ENCODE peak calls at places on chromosomes 13 and 19, in ten cellular contexts. G, M, O, W, Q, L, D, X, V and K are unnamed samples. For H3K27me3, the result is how much of the 10 kb centered on the place peaks cover.

GRCh38 chr13:74024856-74025255 is 109.3 kb downstream of the KLF12 start:
- DNase-seq in G (no peak), M (no peak), O (no peak), W (no peak), Q (no peak), L (peak), D (no peak), X (no peak), V (no peak), K (no peak)

GRCh38 chr19:40641306-40641705 is 40.1 kb downstream of the LTBP4 start:
- DNase-seq in G (peak), M (no peak), O (no peak), W (peak), Q (no peak), L (no peak), D (no peak), X (no peak), V (no peak), K (no peak)

GRCh38 chr19:11338569-11339253 is 746 bp downstream of the RAB3D start:
- DNase-seq in G (no peak), M (no peak), O (no peak), W (no peak), Q (no peak), L (no peak), D (no peak), X (no peak), V (no peak), K (no peak)

GRCh38 chr19:13401388-13401787 is 104.9 kb downstream of the CACNA1A start:
- DNase-seq in G (no peak), M (no peak), O (no peak), W (peak), Q (no peak), L (peak), D (peak), X (peak), V (no peak), K (no peak)

GRCh38 chr13:76462003-76462402 is 424.2 kb downstream of the KCTD12 start:
- DNase-seq in G (no peak), M (no peak), O (no peak), W (peak), Q (no peak), L (no peak), D (peak), X (no peak), V (no peak), K (no peak)

GRCh38 chr13:45353895-45354294 is 12.9 kb upstream of the TPT1 start:
- DNase-seq in G (no peak), M (no peak), O (no peak), W (no peak), Q (no peak), L (no peak), D (no peak), X (no peak), V (no peak), K (no peak)

GRCh38 chr13:90272356-90272755 is 1075.1 kb upstream of the MIR17HG start:
- DNase-seq in G (no peak), M (no peak), O (no peak), W (peak), Q (no peak), L (no peak), D (no peak), X (peak), V (no peak), K (no peak)

GRCh38 chr13:25171170-25171516 is 945 bp downstream of the AMER2 start:
- DNase-seq in G (no peak), M (no peak), O (no peak), W (no peak), Q (no peak), L (no peak), D (no peak), X (no peak), V (no peak), K (no peak)

GRCh38 chr19:55930996-55931515 is 1.1 kb downstream of the NLRP13 start:
- DNase-seq in G (no peak), M (no peak), O (no peak), W (no peak), Q (no peak), L (no peak), D (no peak), X (no peak), V (no peak), K (peak)

GRCh38 chr19:17784201-17785008 is 10.5 kb upstream of the B3GNT3 start:
- DNase-seq in G (peak), M (peak), O (peak), W (peak), Q (peak), L (peak), D (peak), X (peak), V (peak), K (no peak)

GRCh38 chr13:112102243-112102642 is 35.3 kb downstream of the SOX1 start:
- DNase-seq in G (no peak), M (peak), O (no peak), W (no peak), Q (peak), L (peak), D (no peak), X (no peak), V (no peak), K (peak)

GRCh38 chr13:32309812-32310706 is 5.1 kb downstream of the ZAR1L start:
- DNase-seq in G (no peak), M (peak), O (no peak), W (peak), Q (peak), L (peak), D (peak), X (peak), V (no peak), K (no peak)

GRCh38 chr13:40387775-40388174 is 278.7 kb downstream of the FOXO1 start:
- DNase-seq in G (no peak), M (no peak), O (no peak), W (no peak), Q (no peak), L (no peak), D (no peak), X (no peak), V (no peak), K (peak)

GRCh38 chr19:33225458-33225925 is at the start of gene SLC7A10:
- DNase-seq in G (no peak), M (no peak), O (no peak), W (no peak), Q (peak), L (no peak), D (no peak), X (no peak), V (no peak), K (no peak)

GRCh38 chr13:93505104-93505952 is 278.7 kb downstream of the GPC6 start:
- DNase-seq in G (no peak), M (peak), O (no peak), W (peak), Q (no peak), L (peak), D (peak), X (no peak), V (no peak), K (no peak)

GRCh38 chr13:34833562-34834182 is 108.4 kb upstream of the NBEA start:
- DNase-seq in G (no peak), M (no peak), O (no peak), W (no peak), Q (peak), L (no peak), D (peak), X (peak), V (no peak), K (no peak)

GRCh38 chr19:38012290-38012689 is 105.3 kb downstream of the SIPA1L3 start:
- DNase-seq in G (no peak), M (no peak), O (no peak), W (no peak), Q (no peak), L (no peak), D (no peak), X (no peak), V (no peak), K (no peak)

GRCh38 chr19:41845001-41845050 is at the start of gene DMRTC2:
- DNase-seq in G (no peak), M (no peak), O (no peak), W (no peak), Q (no peak), L (no peak), D (no peak), X (no peak), V (no peak), K (no peak)

GRCh38 chr13:31096624-31097302 is 64.9 kb downstream of the HSPH1 start:
- DNase-seq in G (no peak), M (no peak), O (no peak), W (no peak), Q (no peak), L (no peak), D (no peak), X (peak), V (no peak), K (no peak)

GRCh38 chr19:32581704-32582164 is 744 bp downstream of the PDCD5 start:
- DNase-seq in G (peak), M (peak), O (peak), W (peak), Q (peak), L (no peak), D (peak), X (peak), V (peak), K (no peak)

GRCh38 chr19:49020342-49020741 is 3.5 kb upstream of the LHB start:
- DNase-seq in G (no peak), M (no peak), O (peak), W (no peak), Q (no peak), L (no peak), D (no peak), X (no peak), V (no peak), K (no peak)

GRCh38 chr19:49017041-49017665 is at the start of gene LHB:
- DNase-seq in G (no peak), M (no peak), O (no peak), W (no peak), Q (no peak), L (no peak), D (no peak), X (no peak), V (no peak), K (no peak)

GRCh38 chr19:49020931-49021895 is 2.9 kb downstream of the CGB3 start:
- DNase-seq in G (no peak), M (peak), O (no peak), W (peak), Q (no peak), L (peak), D (peak), X (peak), V (no peak), K (no peak)

GRCh38 chr19:49017666-49018351 is 918 bp upstream of the LHB start:
- DNase-seq in G (peak), M (peak), O (no peak), W (peak), Q (peak), L (peak), D (peak), X (no peak), V (peak), K (no peak)

GRCh38 chr19:49019242-49019932 is 2.5 kb upstream of the LHB start:
- DNase-seq in G (peak), M (peak), O (peak), W (peak), Q (peak), L (peak), D (peak), X (peak), V (peak), K (no peak)
- H3K27me3 ChIP-seq in G (under half), M (under half), O (under half), W (under half), Q (half or more), L (under half), D (under half), X (under half), V (under half), K (under half)

GRCh38 chr19:14843587-14843986 is 5.1 kb downstream of the OR7A10 start:
- DNase-seq in G (no peak), M (no peak), O (no peak), W (no peak), Q (no peak), L (no peak), D (no peak), X (no peak), V (no peak), K (no peak)
- H3K4me3 ChIP-seq in G (no peak), M (no peak), O (no peak), W (no peak), Q (no peak), L (no peak), D (no peak), X (no peak), V (no peak), K (no peak)

DNA sequence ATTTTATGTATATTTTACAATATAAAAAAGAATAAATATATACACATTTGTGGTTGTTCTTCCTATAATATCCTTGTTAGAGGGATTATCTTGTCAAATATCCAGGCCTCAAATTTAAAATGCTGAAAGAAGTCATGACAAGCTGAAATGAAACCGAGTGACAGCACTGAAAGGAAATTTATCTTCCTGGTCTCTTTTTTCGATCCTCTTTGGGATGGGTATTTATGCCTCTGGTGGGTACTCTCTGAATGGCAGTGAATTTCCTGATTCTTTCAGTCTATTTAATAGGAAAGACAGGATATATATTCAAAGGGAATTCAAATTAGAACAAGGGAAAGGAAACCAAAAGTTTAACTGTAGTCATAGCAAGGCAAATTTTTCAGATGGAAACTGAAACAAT is 98.0 kb downstream of the DLEU7 start:
- DNase-seq in G (no peak), M (no peak), O (no peak), W (no peak), Q (no peak), L (no peak), D (no peak), X (no peak), V (no peak), K (no peak)
- TF ChIP-seq CTCF in G (no peak), M (no peak), O (no peak), W (no peak), Q (peak), L (no peak), D (no peak), X (no peak), V (no peak), K (no peak)

GRCh38 chr13:52374389-52374788 is 31.6 kb downstream of the THSD1 start:
- DNase-seq in G (no peak), M (no peak), O (no peak), W (no peak), Q (no peak), L (no peak), D (no peak), X (no peak), V (no peak), K (no peak)
- H3K27me3 ChIP-seq in G (under half), M (under half), O (under half), W (under half), Q (under half), L (under half), D (under half), X (under half), V (under half), K (under half)

DNA sequence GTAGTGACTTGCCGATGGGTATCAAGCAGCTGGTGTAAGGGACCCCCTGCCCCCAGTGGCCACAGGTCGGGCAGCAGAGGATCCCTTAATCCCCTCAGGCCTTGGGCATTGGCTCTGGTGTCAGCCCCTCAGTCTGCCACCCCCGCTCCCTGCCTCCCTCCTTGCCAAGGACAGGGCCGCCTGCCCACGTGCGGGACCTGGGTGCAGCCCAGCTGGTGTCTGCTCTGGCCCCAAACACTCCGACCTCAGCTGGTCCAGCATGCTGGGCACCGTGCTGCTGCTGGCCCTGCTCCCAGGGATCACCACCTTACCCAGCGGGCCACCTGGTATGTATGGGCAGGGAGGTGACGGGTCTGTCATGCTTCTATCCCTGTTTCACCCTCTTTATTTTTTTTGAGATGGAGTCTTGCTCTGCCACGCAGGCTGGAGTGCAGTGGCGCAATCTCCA is at the start of gene TGFBR3L:
- DNase-seq in G (no peak), M (no peak), O (peak), W (no peak), Q (no peak), L (no peak), D (no peak), X (no peak), V (peak), K (no peak)
- H3K4me3 ChIP-seq in G (no peak), M (no peak), O (no peak), W (no peak), Q (no peak), L (no peak), D (no peak), X (no peak), V (no peak), K (no peak)

DNA sequence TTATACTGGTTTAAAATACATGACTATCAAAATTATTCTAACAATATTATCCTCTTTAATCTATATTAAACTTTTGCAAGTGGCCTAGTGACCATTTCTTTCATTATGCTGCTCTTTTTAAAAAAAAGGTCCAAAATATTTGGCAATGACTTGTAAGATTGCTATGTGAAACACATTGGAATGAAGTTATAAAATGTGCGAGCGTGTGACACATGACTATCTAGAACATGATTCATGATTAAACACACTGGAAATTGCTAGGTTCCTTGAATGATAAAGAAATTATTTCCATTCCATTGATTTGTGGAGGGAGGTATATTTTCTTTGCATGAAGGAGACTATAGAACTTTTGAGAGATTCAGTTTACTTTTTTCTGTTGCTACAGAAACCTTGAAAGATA is 739.1 kb downstream of the DIAPH3 start:
- DNase-seq in G (no peak), M (no peak), O (no peak), W (peak), Q (no peak), L (no peak), D (peak), X (no peak), V (no peak), K (no peak)
- TF ChIP-seq CTCF in G (no peak), M (no peak), O (no peak), W (no peak), Q (no peak), L (no peak), D (no peak), X (no peak), V (no peak), K (no peak)

GRCh38 chr19:49434907-49435577 is 6.3 kb downstream of the SLC17A7 start:
- DNase-seq in G (no peak), M (no peak), O (no peak), W (no peak), Q (no peak), L (no peak), D (no peak), X (no peak), V (no peak), K (no peak)

GRCh38 chr19:49432141-49433073 is 7.2 kb downstream of the GFY start:
- DNase-seq in G (no peak), M (no peak), O (no peak), W (no peak), Q (peak), L (no peak), D (no peak), X (no peak), V (no peak), K (no peak)

GRCh38 chr19:49435670-49436069 is 5.7 kb downstream of the SLC17A7 start:
- DNase-seq in G (no peak), M (no peak), O (no peak), W (no peak), Q (no peak), L (no peak), D (no peak), X (no peak), V (no peak), K (no peak)

GRCh38 chr19:49431330-49431749 is 6.2 kb downstream of the GFY start:
- DNase-seq in G (no peak), M (no peak), O (no peak), W (no peak), Q (no peak), L (no peak), D (no peak), X (no peak), V (no peak), K (no peak)

GRCh38 chr19:49433240-49433901 is 8.0 kb downstream of the SLC17A7 start:
- DNase-seq in G (no peak), M (no peak), O (no peak), W (no peak), Q (no peak), L (no peak), D (no peak), X (no peak), V (no peak), K (no peak)
- H3K27me3 ChIP-seq in G (half or more), M (half or more), O (under half), W (half or more), Q (half or more), L (under half), D (half or more), X (under half), V (half or more), K (half or more)

GRCh38 chr13:27200413-27201066 is 28.9 kb upstream of the USP12 start:
- DNase-seq in G (no peak), M (no peak), O (no peak), W (no peak), Q (no peak), L (no peak), D (no peak), X (no peak), V (no peak), K (no peak)

GRCh38 chr13:27192896-27193295 is 21.3 kb upstream of the USP12 start:
- DNase-seq in G (no peak), M (no peak), O (no peak), W (no peak), Q (no peak), L (no peak), D (no peak), X (no peak), V (no peak), K (no peak)

GRCh38 chr13:27199691-27200090 is 28.1 kb upstream of the USP12 start:
- DNase-seq in G (no peak), M (no peak), O (no peak), W (no peak), Q (no peak), L (no peak), D (no peak), X (no peak), V (no peak), K (no peak)

GRCh38 chr13:27194209-27194608 is 22.6 kb upstream of the USP12 start:
- DNase-seq in G (no peak), M (no peak), O (no peak), W (peak), Q (no peak), L (no peak), D (no peak), X (no peak), V (no peak), K (no peak)

GRCh38 chr13:27194895-27195764 is 23.5 kb upstream of the USP12 start:
- DNase-seq in G (no peak), M (no peak), O (no peak), W (peak), Q (peak), L (no peak), D (peak), X (peak), V (no peak), K (no peak)
- H3K4me3 ChIP-seq in G (no peak), M (no peak), O (no peak), W (no peak), Q (no peak), L (no peak), D (no peak), X (no peak), V (no peak), K (no peak)